ENCODE peak calls at places on chromosome 6, in seven cellular contexts. R, D, X, U, T, A and G are unnamed samples.
A peak's percentile ranks its signal among the peaks of the same experiment; 100 is the strongest.

GRCh38 chr6:81801489-81801888 is 49.0 kb upstream of the TENT5A start:
- DNase-seq in R (no peak), D (no peak), X (no peak), U (no peak), T (no peak), A (no peak), G (no peak)

GRCh38 chr6:33634203-33634727 is 13.1 kb downstream of the ITPR3 start:
- DNase-seq in R (no peak), D (no peak), X (no peak), U (no peak), T (no peak), A (no peak), G (no peak)

GRCh38 chr6:167855825-167856425 is 29.2 kb downstream of the AFDN start:
- DNase-seq in R (peak; percentile 99), D (no peak), X (peak; percentile 67), U (no peak), T (no peak), A (no peak), G (no peak)

GRCh38 chr6:131651782-131652181 is 14.7 kb downstream of the ENPP3 start:
- DNase-seq in R (no peak), D (no peak), X (no peak), U (no peak), T (no peak), A (no peak), G (no peak)

GRCh38 chr6:17987576-17988421 is at the start of gene KIF13A:
- DNase-seq in R (peak; percentile 63), D (peak; percentile 74), X (no peak), U (peak; percentile 60), T (peak; percentile 67), A (peak; percentile 26), G (peak; percentile 63)

GRCh38 chr6:95767897-95768463 is 190.6 kb downstream of the MANEA start:
- DNase-seq in R (no peak), D (no peak), X (no peak), U (no peak), T (no peak), A (no peak), G (no peak)

GRCh38 chr6:115766745-115767462 is 293.8 kb downstream of the FRK start:
- DNase-seq in R (no peak), D (no peak), X (no peak), U (peak; percentile 19), T (no peak), A (no peak), G (no peak)

GRCh38 chr6:82712826-82713225 is 349.2 kb downstream of the TPBG start:
- DNase-seq in R (peak; percentile 14), D (no peak), X (no peak), U (no peak), T (peak; percentile 19), A (no peak), G (no peak)

GRCh38 chr6:45586216-45587171 is 208.8 kb upstream of the SUPT3H start:
- DNase-seq in R (no peak), D (no peak), X (no peak), U (no peak), T (peak; percentile 9), A (peak; percentile 81), G (no peak)

GRCh38 chr6:42304313-42304712 is 86.7 kb upstream of the MRPS10 start:
- DNase-seq in R (no peak), D (no peak), X (no peak), U (no peak), T (no peak), A (no peak), G (no peak)

GRCh38 chr6:89944826-89945407 is 50.6 kb downstream of the GJA10 start:
- DNase-seq in R (peak; percentile 41), D (no peak), X (no peak), U (no peak), T (peak; percentile 27), A (no peak), G (no peak)

GRCh38 chr6:14258695-14259655 is 141.4 kb downstream of the CD83 start:
- DNase-seq in R (no peak), D (no peak), X (no peak), U (no peak), T (no peak), A (no peak), G (no peak)

GRCh38 chr6:167570460-167571400 is 245.8 kb downstream of the TTLL2 start:
- DNase-seq in R (no peak), D (no peak), X (no peak), U (no peak), T (no peak), A (peak; percentile 15), G (no peak)

GRCh38 chr6:38570750-38571149 is 69.0 kb downstream of the BTBD9 start:
- DNase-seq in R (peak; percentile 58), D (no peak), X (no peak), U (no peak), T (peak; percentile 22), A (no peak), G (no peak)

GRCh38 chr6:82017316-82017715 is 230.2 kb downstream of the IBTK start:
- DNase-seq in R (peak; percentile 97), D (peak; percentile 80), X (no peak), U (no peak), T (no peak), A (no peak), G (no peak)

GRCh38 chr6:79586548-79586947 is 44.6 kb upstream of the SH3BGRL2 start:
- DNase-seq in R (peak; percentile 59), D (no peak), X (no peak), U (no peak), T (peak; percentile 4), A (no peak), G (no peak)

GRCh38 chr6:126797981-126798380 is 320.5 kb upstream of the RSPO3 start:
- DNase-seq in R (peak; percentile 28), D (no peak), X (no peak), U (no peak), T (no peak), A (no peak), G (no peak)

GRCh38 chr6:35021014-35021413 is 120.1 kb downstream of the TCP11 start:
- DNase-seq in R (no peak), D (peak; percentile 67), X (no peak), U (no peak), T (no peak), A (no peak), G (no peak)

GRCh38 chr6:95519228-95520037 is 57.9 kb upstream of the MANEA start:
- DNase-seq in R (no peak), D (no peak), X (no peak), U (no peak), T (no peak), A (no peak), G (no peak)

GRCh38 chr6:119541132-119541905 is 191.8 kb upstream of the MAN1A1 start:
- DNase-seq in R (peak; percentile 99), D (no peak), X (peak; percentile 93), U (no peak), T (no peak), A (no peak), G (no peak)